ENCODE peak calls at places on chromosomes 7 and 10, in seven cellular contexts. One of them, this sample, is unnamed.

GRCh38 chr10:123429631-123430257 is 236.4 kb upstream of the GPR26 start:
- DNase-seq in heart right ventricle: no peak
- DNase-seq in dorsolateral prefrontal cortex: no peak
- DNase-seq in right cardiac atrium: no peak
- DNase-seq in A549: no peak
- DNase-seq in uterus: no peak
- DNase-seq in PC-3: no peak
- DNase-seq in this sample: no peak

GRCh38 chr10:91493313-91493712 is 83.2 kb downstream of the HECTD2 start:
- DNase-seq in heart right ventricle: no peak
- DNase-seq in dorsolateral prefrontal cortex: no peak
- DNase-seq in right cardiac atrium: no peak
- DNase-seq in A549: peak; percentile 15
- DNase-seq in uterus: no peak
- DNase-seq in PC-3: peak; percentile 65
- DNase-seq in this sample: no peak

GRCh38 chr7:104723001-104723400 is 291.0 kb upstream of the KMT2E start:
- DNase-seq in heart right ventricle: no peak
- DNase-seq in dorsolateral prefrontal cortex: no peak
- DNase-seq in right cardiac atrium: no peak
- DNase-seq in A549: no peak
- DNase-seq in uterus: no peak
- DNase-seq in PC-3: no peak
- DNase-seq in this sample: no peak

GRCh38 chr10:101291254-101292193 is 62.3 kb upstream of the LBX1 start:
- DNase-seq in heart right ventricle: peak; percentile 69
- DNase-seq in dorsolateral prefrontal cortex: peak; percentile 74
- DNase-seq in right cardiac atrium: peak; percentile 67
- DNase-seq in A549: peak; percentile 85
- DNase-seq in uterus: peak; percentile 47
- DNase-seq in PC-3: peak; percentile 19
- DNase-seq in this sample: peak; percentile 71

GRCh38 chr7:29304756-29305155 is 110.2 kb downstream of the CHN2 start:
- DNase-seq in heart right ventricle: no peak
- DNase-seq in dorsolateral prefrontal cortex: no peak
- DNase-seq in right cardiac atrium: peak; percentile 25
- DNase-seq in A549: no peak
- DNase-seq in uterus: no peak
- DNase-seq in PC-3: peak; percentile 68
- DNase-seq in this sample: no peak

GRCh38 chr10:112203328-112204076 is 19.9 kb upstream of the GPAM start:
- DNase-seq in heart right ventricle: no peak
- DNase-seq in dorsolateral prefrontal cortex: no peak
- DNase-seq in right cardiac atrium: no peak
- DNase-seq in A549: no peak
- DNase-seq in uterus: no peak
- DNase-seq in PC-3: no peak
- DNase-seq in this sample: no peak

GRCh38 chr7:117993377-117994003 is 120.2 kb upstream of the CTTNBP2 start:
- DNase-seq in heart right ventricle: no peak
- DNase-seq in dorsolateral prefrontal cortex: no peak
- DNase-seq in right cardiac atrium: no peak
- DNase-seq in A549: peak; percentile 43
- DNase-seq in uterus: no peak
- DNase-seq in PC-3: peak; percentile 65
- DNase-seq in this sample: no peak

GRCh38 chr7:155230169-155230593 is 67.5 kb upstream of the INSIG1 start:
- DNase-seq in heart right ventricle: no peak
- DNase-seq in dorsolateral prefrontal cortex: no peak
- DNase-seq in right cardiac atrium: peak; percentile 42
- DNase-seq in A549: peak; percentile 96
- DNase-seq in uterus: no peak
- DNase-seq in PC-3: peak; percentile 98
- DNase-seq in this sample: peak; percentile 77

GRCh38 chr7:75921479-75921878 is 6.5 kb downstream of the POR start:
- DNase-seq in heart right ventricle: no peak
- DNase-seq in dorsolateral prefrontal cortex: no peak
- DNase-seq in right cardiac atrium: no peak
- DNase-seq in A549: no peak
- DNase-seq in uterus: no peak
- DNase-seq in PC-3: no peak
- DNase-seq in this sample: no peak

GRCh38 chr7:81851413-81851812 is 81.6 kb upstream of the HGF start:
- DNase-seq in heart right ventricle: no peak
- DNase-seq in dorsolateral prefrontal cortex: no peak
- DNase-seq in right cardiac atrium: no peak
- DNase-seq in A549: no peak
- DNase-seq in uterus: no peak
- DNase-seq in PC-3: no peak
- DNase-seq in this sample: no peak

GRCh38 chr10:6037422-6037821 is 24.7 kb downstream of the IL2RA start:
- DNase-seq in heart right ventricle: no peak
- DNase-seq in dorsolateral prefrontal cortex: no peak
- DNase-seq in right cardiac atrium: no peak
- DNase-seq in A549: no peak
- DNase-seq in uterus: no peak
- DNase-seq in PC-3: no peak
- DNase-seq in this sample: no peak

GRCh38 chr10:82288461-82288881 is 413.5 kb downstream of the NRG3 start:
- DNase-seq in heart right ventricle: no peak
- DNase-seq in dorsolateral prefrontal cortex: no peak
- DNase-seq in right cardiac atrium: no peak
- DNase-seq in A549: no peak
- DNase-seq in uterus: no peak
- DNase-seq in PC-3: no peak
- DNase-seq in this sample: no peak

GRCh38 chr10:106615081-106615480 is 549.4 kb downstream of the SORCS1 start:
- DNase-seq in heart right ventricle: no peak
- DNase-seq in dorsolateral prefrontal cortex: no peak
- DNase-seq in right cardiac atrium: no peak
- DNase-seq in A549: no peak
- DNase-seq in uterus: no peak
- DNase-seq in PC-3: no peak
- DNase-seq in this sample: no peak

GRCh38 chr10:102744374-102745051 is 765 bp downstream of the WBP1L start:
- DNase-seq in heart right ventricle: no peak
- DNase-seq in dorsolateral prefrontal cortex: no peak
- DNase-seq in right cardiac atrium: peak; percentile 39
- DNase-seq in A549: no peak
- DNase-seq in uterus: no peak
- DNase-seq in PC-3: no peak
- DNase-seq in this sample: no peak

GRCh38 chr10:97494151-97494550 is 4.1 kb downstream of the MMS19 start:
- DNase-seq in heart right ventricle: no peak
- DNase-seq in dorsolateral prefrontal cortex: no peak
- DNase-seq in right cardiac atrium: no peak
- DNase-seq in A549: no peak
- DNase-seq in uterus: no peak
- DNase-seq in PC-3: no peak
- DNase-seq in this sample: no peak

GRCh38 chr7:3897430-3898385 is 596.7 kb downstream of the SDK1 start:
- DNase-seq in heart right ventricle: no peak
- DNase-seq in dorsolateral prefrontal cortex: no peak
- DNase-seq in right cardiac atrium: no peak
- DNase-seq in A549: peak; percentile 36
- DNase-seq in uterus: no peak
- DNase-seq in PC-3: peak; percentile 61
- DNase-seq in this sample: no peak

GRCh38 chr10:3948843-3949242 is 163.8 kb upstream of the KLF6 start:
- DNase-seq in heart right ventricle: no peak
- DNase-seq in dorsolateral prefrontal cortex: no peak
- DNase-seq in right cardiac atrium: no peak
- DNase-seq in A549: no peak
- DNase-seq in uterus: no peak
- DNase-seq in PC-3: peak; percentile 88
- DNase-seq in this sample: no peak

GRCh38 chr10:3944591-3944990 is 159.6 kb upstream of the KLF6 start:
- DNase-seq in heart right ventricle: no peak
- DNase-seq in dorsolateral prefrontal cortex: no peak
- DNase-seq in right cardiac atrium: no peak
- DNase-seq in A549: no peak
- DNase-seq in uterus: no peak
- DNase-seq in PC-3: no peak
- DNase-seq in this sample: no peak

GRCh38 chr10:3943695-3944257 is 158.8 kb upstream of the KLF6 start:
- DNase-seq in heart right ventricle: no peak
- DNase-seq in dorsolateral prefrontal cortex: no peak
- DNase-seq in right cardiac atrium: no peak
- DNase-seq in A549: no peak
- DNase-seq in uterus: no peak
- DNase-seq in PC-3: no peak
- DNase-seq in this sample: no peak

GRCh38 chr10:3945026-3945425 is 160.0 kb upstream of the KLF6 start:
- DNase-seq in heart right ventricle: no peak
- DNase-seq in dorsolateral prefrontal cortex: no peak
- DNase-seq in right cardiac atrium: no peak
- DNase-seq in A549: no peak
- DNase-seq in uterus: no peak
- DNase-seq in PC-3: no peak
- DNase-seq in this sample: no peak

GRCh38 chr10:3946234-3947229 is 161.5 kb upstream of the KLF6 start:
- DNase-seq in heart right ventricle: no peak
- DNase-seq in dorsolateral prefrontal cortex: no peak
- DNase-seq in right cardiac atrium: no peak
- DNase-seq in A549: no peak
- DNase-seq in uterus: no peak
- DNase-seq in PC-3: peak; percentile 54
- DNase-seq in this sample: no peak
- H3K27ac ChIP-seq in heart right ventricle: no peak overlapping the region
- H3K27ac ChIP-seq in dorsolateral prefrontal cortex: no peak overlapping the region
- H3K27ac ChIP-seq in right cardiac atrium: no peak overlapping the region
- H3K27ac ChIP-seq in A549: no peak overlapping the region
- H3K27ac ChIP-seq in uterus: peak overlapping the region; percentile 45
- H3K27ac ChIP-seq in PC-3: peak overlapping the region; percentile 90
- H3K27ac ChIP-seq in this sample: no peak overlapping the region

GRCh38 chr7:150959739-150960734 is 18.1 kb downstream of the KCNH2 start:
- DNase-seq in heart right ventricle: no peak
- DNase-seq in dorsolateral prefrontal cortex: no peak
- DNase-seq in right cardiac atrium: peak; percentile 17
- DNase-seq in A549: no peak
- DNase-seq in uterus: no peak
- DNase-seq in PC-3: no peak
- DNase-seq in this sample: no peak

GRCh38 chr7:150963707-150964559 is 14.2 kb downstream of the KCNH2 start:
- DNase-seq in heart right ventricle: peak; percentile 22
- DNase-seq in dorsolateral prefrontal cortex: no peak
- DNase-seq in right cardiac atrium: peak; percentile 14
- DNase-seq in A549: no peak
- DNase-seq in uterus: no peak
- DNase-seq in PC-3: no peak
- DNase-seq in this sample: no peak

GRCh38 chr7:150961510-150962284 is 16.4 kb downstream of the KCNH2 start:
- DNase-seq in heart right ventricle: no peak
- DNase-seq in dorsolateral prefrontal cortex: no peak
- DNase-seq in right cardiac atrium: peak; percentile 16
- DNase-seq in A549: no peak
- DNase-seq in uterus: peak; percentile 57
- DNase-seq in PC-3: no peak
- DNase-seq in this sample: peak; percentile 8

GRCh38 chr7:150962743-150963399 is 15.2 kb downstream of the KCNH2 start:
- DNase-seq in heart right ventricle: peak; percentile 70
- DNase-seq in dorsolateral prefrontal cortex: peak; percentile 82
- DNase-seq in right cardiac atrium: peak; percentile 62
- DNase-seq in A549: peak; percentile 92
- DNase-seq in uterus: peak; percentile 63
- DNase-seq in PC-3: peak; percentile 39
- DNase-seq in this sample: peak; percentile 31

DNA sequence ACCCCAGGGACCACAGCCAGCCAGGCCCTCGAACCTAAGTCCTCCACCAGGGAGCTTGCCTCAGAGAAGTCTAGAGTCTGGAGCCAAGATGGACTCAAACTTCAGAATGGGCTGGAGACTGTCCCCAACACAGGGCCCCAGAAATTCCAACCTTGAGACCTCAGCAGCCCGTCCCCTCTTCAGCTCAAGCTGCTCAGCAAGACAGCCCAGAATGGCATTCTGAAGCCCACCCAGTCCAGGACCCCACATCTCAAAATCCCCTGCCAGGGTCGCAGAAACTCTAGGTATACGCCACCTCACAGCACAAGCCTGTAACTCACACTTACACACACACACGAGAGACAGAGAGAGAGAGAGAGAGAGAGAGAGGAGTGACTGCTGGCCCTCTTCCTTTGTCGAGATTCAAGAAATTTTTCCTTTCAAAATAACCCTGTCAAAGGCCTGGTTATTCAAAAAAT is 15.8 kb downstream of the KCNH2 start:
- DNase-seq in heart right ventricle: no peak
- DNase-seq in dorsolateral prefrontal cortex: no peak
- DNase-seq in right cardiac atrium: no peak
- DNase-seq in A549: no peak
- DNase-seq in uterus: no peak
- DNase-seq in PC-3: no peak
- DNase-seq in this sample: no peak
- H3K27ac ChIP-seq in heart right ventricle: peak overlapping the region; percentile 86
- H3K27ac ChIP-seq in dorsolateral prefrontal cortex: no peak overlapping the region
- H3K27ac ChIP-seq in right cardiac atrium: peak overlapping the region; percentile 87
- H3K27ac ChIP-seq in A549: no peak overlapping the region
- H3K27ac ChIP-seq in uterus: peak overlapping the region; percentile 68
- H3K27ac ChIP-seq in PC-3: no peak overlapping the region
- H3K27ac ChIP-seq in this sample: no peak overlapping the region

GRCh38 chr7:106039486-106040060 is 72.5 kb downstream of the SYPL1 start:
- DNase-seq in heart right ventricle: no peak
- DNase-seq in dorsolateral prefrontal cortex: no peak
- DNase-seq in right cardiac atrium: peak; percentile 41
- DNase-seq in A549: no peak
- DNase-seq in uterus: peak; percentile 85
- DNase-seq in PC-3: no peak
- DNase-seq in this sample: no peak
- H3K27ac ChIP-seq in heart right ventricle: no peak overlapping the region
- H3K27ac ChIP-seq in dorsolateral prefrontal cortex: no peak overlapping the region
- H3K27ac ChIP-seq in right cardiac atrium: no peak overlapping the region
- H3K27ac ChIP-seq in A549: no peak overlapping the region
- H3K27ac ChIP-seq in uterus: peak overlapping the region; percentile 79
- H3K27ac ChIP-seq in PC-3: no peak overlapping the region
- H3K27ac ChIP-seq in this sample: no peak overlapping the region

DNA sequence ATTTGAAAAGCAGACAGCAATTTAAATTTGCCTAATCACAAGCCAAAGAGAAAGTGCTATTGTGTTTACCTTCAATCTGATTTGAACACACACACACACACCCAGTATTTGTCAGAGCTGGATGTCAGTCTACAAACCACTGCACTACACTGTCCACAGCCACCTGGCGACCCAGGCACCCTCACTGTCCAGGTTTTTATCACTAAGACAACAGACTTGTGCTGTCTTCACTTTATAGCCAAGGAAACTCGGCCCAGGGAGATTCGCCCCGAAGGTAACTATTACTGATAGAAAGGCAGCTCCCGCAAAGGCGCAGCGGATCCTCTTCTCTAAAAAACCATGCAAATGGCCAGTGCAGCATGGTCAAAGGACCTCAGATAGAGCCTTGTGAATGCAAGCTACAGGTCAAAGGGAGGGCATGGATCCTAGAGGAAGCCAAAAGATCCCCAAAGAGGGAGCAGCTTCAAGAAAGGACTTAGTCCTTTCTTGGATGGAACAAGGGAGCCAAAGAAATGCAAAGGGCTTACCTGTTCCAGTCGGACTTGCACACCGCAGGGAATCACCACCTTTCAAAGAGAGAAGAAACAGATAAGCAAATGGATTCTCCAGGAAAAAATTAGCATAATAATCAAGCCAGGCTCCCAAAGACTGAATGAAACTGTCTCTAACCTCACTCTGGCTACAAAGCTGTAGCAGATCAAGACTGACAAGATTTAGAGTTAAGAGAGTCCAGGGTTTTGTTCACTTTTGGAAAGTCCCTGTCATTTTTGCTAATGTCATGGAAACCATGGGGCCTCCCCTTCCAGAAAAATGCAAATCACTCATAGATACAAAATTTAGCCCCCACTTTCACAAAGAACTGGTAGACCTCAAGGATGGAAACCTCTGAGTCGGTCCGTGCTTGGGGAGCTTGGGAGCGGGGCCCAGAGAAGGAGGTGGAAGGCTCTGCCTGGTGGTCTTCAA is 101.1 kb downstream of the TNS3 start:
- DNase-seq in heart right ventricle: no peak
- DNase-seq in dorsolateral prefrontal cortex: no peak
- DNase-seq in right cardiac atrium: no peak
- DNase-seq in A549: no peak
- DNase-seq in uterus: no peak
- DNase-seq in PC-3: no peak
- DNase-seq in this sample: no peak
- H3K27ac ChIP-seq in heart right ventricle: peak overlapping the region; percentile 86
- H3K27ac ChIP-seq in dorsolateral prefrontal cortex: no peak overlapping the region
- H3K27ac ChIP-seq in right cardiac atrium: peak overlapping the region; percentile 94
- H3K27ac ChIP-seq in A549: peak overlapping the region; percentile 58
- H3K27ac ChIP-seq in uterus: no peak overlapping the region
- H3K27ac ChIP-seq in PC-3: peak overlapping the region; percentile 80
- H3K27ac ChIP-seq in this sample: peak overlapping the region; percentile 84

This sample was measured in psoas muscle.